ENCODE peak calls at places on chromosome 22, in six cellular contexts. D is naive thymus-derived CD4-positive, alpha-beta T cell; Z is Panc1; O is heart right ventricle; F is cardiac muscle cell; X is neural progenitor cell. S is an unnamed sample. For H3K4me1, the result is how much of the 10 kb centered on the place peaks cover.

GRCh38 chr22:45230026-45230845 is 10.5 kb downstream of the KIAA0930 start:
- DNase-seq in X (no peak), O (no peak), D (no peak), Z (no peak), F (no peak), S (no peak)

GRCh38 chr22:47419239-47419638 is 656.8 kb downstream of the TBC1D22A start:
- DNase-seq in Z (no peak), D (no peak), X (no peak), F (no peak), O (no peak), S (no peak)

GRCh38 chr22:34798605-34799004 is 267.4 kb upstream of the ISX start:
- DNase-seq in X (no peak), F (no peak), D (no peak), O (peak), Z (no peak), S (no peak)

GRCh38 chr22:38964306-38964705 is 6.9 kb downstream of the APOBEC3A start:
- DNase-seq in F (no peak), D (no peak), O (no peak), Z (no peak), X (no peak), S (no peak)

GRCh38 chr22:48105254-48105653 is 1342.8 kb downstream of the TBC1D22A start:
- DNase-seq in F (no peak), D (no peak), X (no peak), O (no peak), Z (no peak), S (no peak)

GRCh38 chr22:23764931-23765881 is 2.4 kb downstream of the C22orf15 start:
- DNase-seq in O (no peak), F (no peak), Z (no peak), D (no peak), X (no peak), S (no peak)

GRCh38 chr22:31561238-31561887 is 65.0 kb downstream of the SFI1 start:
- DNase-seq in O (peak), F (peak), X (peak), D (peak), Z (peak), S (peak)

GRCh38 chr22:27790396-27791216 is 10.9 kb downstream of the MN1 start:
- DNase-seq in D (no peak), X (peak), Z (no peak), O (no peak), F (peak), S (no peak)

GRCh38 chr22:39498368-39498767 is 3.7 kb upstream of the MIEF1 start:
- DNase-seq in F (no peak), D (no peak), X (no peak), Z (no peak), O (peak), S (peak)

GRCh38 chr22:17929909-17930308 is 94.5 kb downstream of the MICAL3 start:
- DNase-seq in F (no peak), X (no peak), D (no peak), O (no peak), Z (no peak), S (no peak)

GRCh38 chr22:44547371-44547770 is 49.3 kb upstream of the RTL6 start:
- DNase-seq in O (no peak), D (no peak), Z (no peak), X (no peak), F (no peak), S (no peak)

GRCh38 chr22:47839586-47840245 is 1077.3 kb downstream of the TBC1D22A start:
- DNase-seq in D (no peak), Z (no peak), X (no peak), O (no peak), F (no peak), S (no peak)

GRCh38 chr22:19886605-19887250 is 32.1 kb upstream of the GNB1L start:
- DNase-seq in Z (no peak), F (no peak), O (no peak), X (no peak), D (peak), S (peak)

GRCh38 chr22:45503816-45504702 is 1.4 kb downstream of the FBLN1 start:
- DNase-seq in D (no peak), O (no peak), F (no peak), Z (no peak), X (peak), S (peak)

GRCh38 chr22:41478891-41479521 is 10.1 kb downstream of the ACO2 start:
- DNase-seq in X (no peak), F (no peak), O (no peak), Z (no peak), D (no peak), S (peak)

GRCh38 chr22:40975346-40975745 is 24.2 kb downstream of the RBX1 start:
- DNase-seq in O (no peak), Z (no peak), D (no peak), F (no peak), X (no peak), S (no peak)

GRCh38 chr22:47564158-47564450 is 801.7 kb downstream of the TBC1D22A start:
- DNase-seq in O (no peak), F (no peak), Z (no peak), D (no peak), X (no peak), S (no peak)

GRCh38 chr22:31616315-31616980 is 45.6 kb downstream of the PISD start:
- DNase-seq in O (no peak), X (no peak), F (no peak), D (no peak), Z (no peak), S (no peak)

GRCh38 chr22:45212306-45212709 is 28.4 kb downstream of the KIAA0930 start:
- DNase-seq in Z (no peak), F (peak), D (no peak), O (peak), X (peak), S (peak)

GRCh38 chr22:31948002-31948401 is 3.7 kb downstream of the YWHAH start:
- DNase-seq in D (no peak), O (no peak), F (no peak), Z (no peak), X (no peak), S (no peak)

GRCh38 chr22:17739196-17739975 is 34.9 kb downstream of the BID start:
- DNase-seq in Z (no peak), O (no peak), X (no peak), F (no peak), D (no peak), S (no peak)

GRCh38 chr22:26617251-26618199 is at the start of gene CRYBB1:
- DNase-seq in F (no peak), O (peak), X (peak), D (no peak), Z (no peak), S (no peak)

GRCh38 chr22:20031732-20032406 is 11.0 kb downstream of the TANGO2 start:
- DNase-seq in O (no peak), F (no peak), Z (no peak), X (no peak), D (no peak), S (no peak)

GRCh38 chr22:49970528-49971231 is 10.1 kb downstream of the PIM3 start:
- DNase-seq in D (peak), Z (peak), X (peak), F (peak), O (peak), S (peak)

GRCh38 chr22:46061431-46062231 is 84.7 kb upstream of the WNT7B start:
- DNase-seq in Z (no peak), F (no peak), O (no peak), D (no peak), X (peak), S (peak)

GRCh38 chr22:48503876-48504275 is 1323.8 kb downstream of the BRD1 start:
- DNase-seq in O (no peak), D (no peak), X (no peak), F (no peak), Z (no peak), S (peak)

GRCh38 chr22:40368016-40368415 is 2.4 kb upstream of the SGSM3 start:
- DNase-seq in D (no peak), F (no peak), Z (no peak), O (no peak), X (no peak), S (no peak)

GRCh38 chr22:35065796-35066218 is at the start of gene ISX:
- DNase-seq in X (no peak), D (no peak), Z (no peak), O (no peak), F (no peak), S (no peak)

GRCh38 chr22:42990131-42990838 is 24.7 kb downstream of the PACSIN2 start:
- DNase-seq in X (peak), F (no peak), D (no peak), O (no peak), Z (peak), S (no peak)
- H3K4me1 ChIP-seq in X (under half), F (under half), D (under half), O (under half), Z (under half), S (half or more)

DNA sequence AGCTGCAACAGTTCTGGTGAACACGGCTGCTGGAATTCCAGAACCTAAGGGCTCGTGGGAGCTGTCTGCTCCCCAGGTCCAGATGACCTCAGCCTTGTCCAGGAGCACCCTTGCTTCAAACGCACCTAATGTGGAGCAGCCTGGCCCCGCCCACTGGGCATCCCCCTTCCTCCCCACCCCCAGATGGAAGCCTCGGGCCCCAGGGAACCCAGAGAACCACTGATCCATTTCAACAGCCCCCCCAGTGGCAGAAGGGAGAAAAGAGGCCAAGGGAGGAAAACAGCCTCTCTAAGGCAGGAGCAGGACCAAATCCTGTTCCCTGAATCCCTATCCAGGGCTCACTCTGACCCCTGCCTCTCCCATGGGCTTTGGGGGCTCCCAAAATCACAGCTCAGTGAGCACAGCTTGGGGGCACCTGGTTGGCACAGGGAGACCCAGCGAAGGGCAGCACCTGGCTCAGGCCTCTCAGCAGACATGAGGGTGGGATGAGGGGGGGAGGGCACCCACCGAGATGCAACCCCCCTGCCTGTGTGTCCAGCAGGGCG is 1.2 kb downstream of the CYTH4 start:
- DNase-seq in O (no peak), F (peak), X (no peak), D (no peak), Z (no peak), S (no peak)
- H3K4me3 ChIP-seq in O (no peak), F (no peak), X (no peak), D (peak), Z (no peak), S (peak)

DNA sequence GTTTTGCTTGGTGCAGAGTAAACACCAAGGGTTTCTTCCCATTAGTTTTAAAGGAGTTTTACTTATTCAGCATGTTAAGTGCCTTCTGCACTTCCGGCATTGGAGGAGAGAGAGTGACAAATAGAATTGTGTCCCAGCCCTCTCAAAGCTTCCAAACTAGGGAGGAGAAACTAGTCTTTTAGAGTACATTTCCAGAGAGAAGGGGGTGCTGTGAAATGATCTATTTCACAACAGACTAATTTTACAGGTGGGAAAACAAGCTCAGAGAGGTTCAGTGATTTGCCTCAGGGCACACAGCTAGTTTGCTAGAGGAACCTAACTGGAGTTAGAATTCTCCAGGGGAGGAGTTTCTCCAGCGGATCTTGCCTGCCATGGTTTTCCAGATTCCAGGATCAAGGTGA is 12.6 kb downstream of the MPST start:
- DNase-seq in Z (no peak), X (no peak), O (no peak), D (no peak), F (no peak), S (no peak)
- H3K27ac ChIP-seq in Z (no peak), X (no peak), O (no peak), D (no peak), F (no peak), S (peak)

GRCh38 chr22:30247561-30247960 is 1.0 kb upstream of the LIF start:
- DNase-seq in F (no peak), Z (no peak), O (no peak), X (no peak), D (no peak), S (no peak)
- H3K4me1 ChIP-seq in F (under half), Z (half or more), O (half or more), X (under half), D (under half), S (under half)

DNA sequence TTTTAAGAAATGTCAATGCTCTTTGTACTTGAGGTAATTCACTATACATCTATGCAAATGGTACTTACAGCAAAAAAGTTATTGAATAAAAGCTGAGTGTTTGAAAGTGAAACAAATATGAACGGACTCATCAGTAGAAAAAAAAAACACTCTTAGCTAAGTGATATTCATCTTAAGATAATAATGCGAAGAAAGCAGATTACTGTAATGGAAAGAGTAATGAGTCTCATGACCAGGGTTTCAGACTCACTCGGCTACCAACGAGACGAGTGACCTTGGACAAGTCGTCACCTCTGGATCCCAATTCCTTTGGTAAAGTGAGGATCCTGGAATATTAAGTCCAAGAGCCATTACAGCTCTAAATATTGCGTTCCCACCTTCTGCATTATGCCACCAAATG is 57.0 kb downstream of the PACSIN2 start:
- DNase-seq in O (no peak), X (no peak), D (no peak), F (no peak), Z (no peak), S (no peak)
- H3K4me3 ChIP-seq in O (no peak), X (no peak), D (no peak), F (no peak), Z (peak), S (no peak)

S was measured in lower lobe of right lung.